ENCODE peak calls at places on chromosome 18, in five cellular contexts. Z is Peyer's patch, U is ovary, L is H1, K is body of pancreas. R is an unnamed sample. For H3K36me3 and H3K4me1, the result is how much of the 10 kb centered on the place peaks cover.

GRCh38 chr18:12838178-12838634 is 45.8 kb downstream of the PTPN2 start:
- DNase-seq in Z (peak), U (peak), L (no peak), K (peak), R (peak)

GRCh38 chr18:67310826-67311225 is 205.7 kb downstream of the DSEL start:
- DNase-seq in Z (no peak), U (no peak), L (no peak), K (no peak), R (no peak)

GRCh38 chr18:12656671-12657047 is 1.2 kb downstream of the SPIRE1 start:
- DNase-seq in Z (no peak), U (no peak), L (no peak), K (no peak), R (no peak)

GRCh38 chr18:39198376-39198775 is 1632.8 kb upstream of the CELF4 start:
- DNase-seq in Z (no peak), U (no peak), L (no peak), K (no peak), R (no peak)

GRCh38 chr18:47909484-47909883 is 21.0 kb downstream of the SMAD2 start:
- DNase-seq in Z (no peak), U (no peak), L (no peak), K (no peak), R (no peak)

GRCh38 chr18:46331316-46331715 is 227.1 kb downstream of the HAUS1 start:
- DNase-seq in Z (no peak), U (no peak), L (no peak), K (no peak), R (no peak)

GRCh38 chr18:76351961-76352581 is 143.0 kb downstream of the ZNF516 start:
- DNase-seq in Z (peak), U (peak), L (no peak), K (peak), R (peak)

GRCh38 chr18:39406941-39407340 is 1841.3 kb upstream of the CELF4 start:
- DNase-seq in Z (no peak), U (no peak), L (no peak), K (peak), R (no peak)

GRCh38 chr18:63872586-63872985 is 14.9 kb upstream of the SERPINB2 start:
- DNase-seq in Z (no peak), U (no peak), L (no peak), K (no peak), R (no peak)

GRCh38 chr18:8177330-8178016 is 431.8 kb upstream of the RAB12 start:
- DNase-seq in Z (no peak), U (no peak), L (no peak), K (peak), R (no peak)

GRCh38 chr18:72086421-72086820 is 457.7 kb downstream of the CBLN2 start:
- DNase-seq in Z (no peak), U (no peak), L (no peak), K (no peak), R (no peak)

GRCh38 chr18:48837676-48838075 is 113.1 kb downstream of the SMAD7 start:
- DNase-seq in Z (no peak), U (no peak), L (no peak), K (no peak), R (no peak)

GRCh38 chr18:31447530-31448191 is at the start of gene DSG3:
- DNase-seq in Z (peak), U (no peak), L (no peak), K (no peak), R (no peak)

GRCh38 chr18:37712776-37713175 is 147.2 kb upstream of the CELF4 start:
- DNase-seq in Z (no peak), U (no peak), L (no peak), K (no peak), R (no peak)

GRCh38 chr18:79872423-79872822 is 74.7 kb downstream of the KCNG2 start:
- DNase-seq in Z (no peak), U (no peak), L (no peak), K (no peak), R (no peak)

GRCh38 chr18:49052891-49053644 is 102.3 kb upstream of the SMAD7 start:
- DNase-seq in Z (peak), U (no peak), L (no peak), K (no peak), R (no peak)

GRCh38 chr18:32333781-32334180 is 136.9 kb downstream of the GAREM1 start:
- DNase-seq in Z (no peak), U (no peak), L (no peak), K (peak), R (no peak)

GRCh38 chr18:78629426-78629825 is 350.2 kb upstream of the SALL3 start:
- DNase-seq in Z (no peak), U (no peak), L (no peak), K (no peak), R (no peak)

GRCh38 chr18:34085140-34085739 is 139.5 kb downstream of the NOL4 start:
- DNase-seq in Z (no peak), U (no peak), L (no peak), K (no peak), R (no peak)

GRCh38 chr18:26022585-26022984 is 67.8 kb downstream of the SS18 start:
- DNase-seq in Z (no peak), U (no peak), L (no peak), K (no peak), R (no peak)
- H3K36me3 ChIP-seq in Z (half or more), U (under half), L (under half), K (under half), R (under half)

GRCh38 chr18:10061566-10061965 is 147.8 kb downstream of the VAPA start:
- DNase-seq in Z (no peak), U (no peak), L (no peak), K (no peak), R (no peak)

GRCh38 chr18:10062292-10062940 is 148.6 kb downstream of the VAPA start:
- DNase-seq in Z (no peak), U (peak), L (no peak), K (no peak), R (no peak)

GRCh38 chr18:10064267-10064666 is 150.5 kb downstream of the VAPA start:
- DNase-seq in Z (no peak), U (no peak), L (no peak), K (no peak), R (no peak)

GRCh38 chr18:10065296-10065695 is 151.5 kb downstream of the VAPA start:
- DNase-seq in Z (no peak), U (no peak), L (no peak), K (no peak), R (no peak)

DNA sequence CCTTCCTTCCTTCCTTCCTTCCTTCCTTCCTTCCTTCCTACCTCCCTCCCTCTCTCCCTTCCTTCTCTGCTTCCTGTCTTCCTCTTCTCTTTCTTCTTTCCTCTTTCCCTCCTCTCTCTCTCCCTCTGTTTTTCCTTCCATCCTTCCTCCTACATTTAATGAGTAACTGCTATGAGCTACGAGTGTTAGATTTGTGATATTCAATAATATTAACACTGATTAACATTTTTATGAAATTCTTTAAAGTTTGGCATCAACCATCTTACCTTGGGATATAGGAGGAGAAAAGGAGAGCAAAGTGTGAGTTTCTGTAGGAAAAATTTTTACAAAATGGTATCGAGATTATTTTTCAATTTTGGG is 149.1 kb downstream of the VAPA start:
- DNase-seq in Z (no peak), U (no peak), L (no peak), K (no peak), R (no peak)
- H3K4me1 ChIP-seq in Z (under half), U (under half), L (under half), K (under half), R (under half)

GRCh38 chr18:22466608-22467390 is 49.1 kb upstream of the CTAGE1 start:
- DNase-seq in Z (peak), U (no peak), L (no peak), K (no peak), R (no peak)
- TF ChIP-seq POLR2A in Z (no peak), U (no peak), L (no peak), K (no peak), R (no peak)

GRCh38 chr18:21575656-21576055 is 24.8 kb downstream of the ESCO1 start:
- DNase-seq in Z (no peak), U (no peak), L (no peak), K (no peak), R (no peak)

GRCh38 chr18:21571763-21572162 is 28.7 kb downstream of the ESCO1 start:
- DNase-seq in Z (no peak), U (no peak), L (no peak), K (no peak), R (no peak)
- H3K36me3 ChIP-seq in Z (half or more), U (under half), L (under half), K (under half), R (under half)

GRCh38 chr18:24022141-24022540 is 7.6 kb downstream of the TTC39C start:
- DNase-seq in Z (no peak), U (no peak), L (no peak), K (no peak), R (no peak)
- H3K4me1 ChIP-seq in Z (under half), U (under half), L (under half), K (under half), R (under half)

DNA sequence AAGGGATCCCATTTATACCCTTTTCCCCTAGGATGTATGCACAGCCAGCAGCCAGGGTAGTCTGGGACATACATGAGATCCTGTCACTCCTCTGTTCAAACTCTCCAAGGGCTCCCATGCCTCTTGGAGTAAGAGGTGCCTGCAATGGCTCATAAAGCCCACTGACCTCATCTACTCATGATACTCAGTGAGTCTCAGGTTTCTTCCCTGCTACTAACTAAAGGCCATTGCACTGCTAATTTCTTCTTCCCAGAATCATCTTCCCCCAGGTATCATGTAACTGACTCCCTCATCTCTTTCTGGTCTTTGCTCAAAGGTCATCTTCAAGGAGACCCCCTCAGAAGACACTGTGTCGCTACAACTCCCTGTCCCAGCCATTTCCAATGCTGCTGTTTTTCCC is 68.2 kb downstream of the CCBE1 start:
- DNase-seq in Z (no peak), U (no peak), L (no peak), K (no peak), R (no peak)
- TF ChIP-seq POLR2A in Z (no peak), U (no peak), L (no peak), K (no peak), R (no peak)

GRCh38 chr18:26052497-26052896 is 37.9 kb downstream of the SS18 start:
- DNase-seq in Z (no peak), U (no peak), L (no peak), K (no peak), R (no peak)
- H3K36me3 ChIP-seq in Z (under half), U (under half), L (under half), K (under half), R (under half)